ENCODE peak calls at places on chromosomes 4 and X, in ten cellular contexts. X, K, O, F, R, M, Q, N, Y and D are unnamed samples.

GRCh38 chrX:9644335-9644734 is 121.3 kb downstream of the GPR143 start:
- DNase-seq in X (peak; percentile 64), K (peak; percentile 38), O (peak; percentile 24), F (no peak), R (no peak), M (no peak), Q (no peak), N (no peak), Y (no peak), D (no peak)

GRCh38 chr4:70913947-70914445 is 11.8 kb downstream of the MOB1B start:
- DNase-seq in X (no peak), K (no peak), O (no peak), F (no peak), R (no peak), M (no peak), Q (no peak), N (no peak), Y (no peak), D (no peak)

GRCh38 chr4:99835942-99836341 is 19.3 kb downstream of the DAPP1 start:
- DNase-seq in X (no peak), K (no peak), O (no peak), F (no peak), R (no peak), M (no peak), Q (no peak), N (no peak), Y (no peak), D (no peak)

GRCh38 chr4:5780831-5781480 is 70.0 kb downstream of the EVC start:
- DNase-seq in X (no peak), K (no peak), O (no peak), F (no peak), R (no peak), M (peak; percentile 19), Q (no peak), N (no peak), Y (no peak), D (no peak)

GRCh38 chr4:110970642-110971041 is 347.8 kb upstream of the PITX2 start:
- DNase-seq in X (no peak), K (no peak), O (no peak), F (peak; percentile 21), R (no peak), M (peak; percentile 73), Q (no peak), N (peak; percentile 51), Y (peak; percentile 69), D (no peak)

GRCh38 chr4:77833158-77833724 is 14.1 kb upstream of the CNOT6L start:
- DNase-seq in X (no peak), K (no peak), O (no peak), F (no peak), R (no peak), M (no peak), Q (no peak), N (no peak), Y (no peak), D (no peak)

GRCh38 chr4:158446106-158446505 is 75.6 kb upstream of the RXFP1 start:
- DNase-seq in X (no peak), K (no peak), O (no peak), F (no peak), R (no peak), M (no peak), Q (no peak), N (peak; percentile 44), Y (no peak), D (no peak)

GRCh38 chrX:133402830-133403625 is 12.3 kb downstream of the GPC4 start:
- DNase-seq in X (no peak), K (no peak), O (no peak), F (no peak), R (no peak), M (no peak), Q (no peak), N (no peak), Y (no peak), D (no peak)

GRCh38 chrX:69387559-69388487 is 116.3 kb upstream of the NALF2 start:
- DNase-seq in X (no peak), K (peak; percentile 51), O (no peak), F (peak; percentile 26), R (peak; percentile 36), M (peak; percentile 88), Q (peak; percentile 50), N (peak; percentile 46), Y (peak; percentile 72), D (no peak)

GRCh38 chr4:39469429-39470077 is 10.7 kb downstream of the LIAS start:
- DNase-seq in X (no peak), K (no peak), O (no peak), F (peak; percentile 28), R (no peak), M (peak; percentile 70), Q (no peak), N (peak; percentile 90), Y (peak; percentile 72), D (no peak)

GRCh38 chr4:155653052-155653451 is 13.6 kb upstream of the GUCY1A1 start:
- DNase-seq in X (no peak), K (no peak), O (no peak), F (no peak), R (no peak), M (no peak), Q (no peak), N (no peak), Y (no peak), D (no peak)

GRCh38 chr4:140756292-140757219 is at the start of gene TBC1D9:
- DNase-seq in X (no peak), K (peak; percentile 68), O (no peak), F (peak; percentile 92), R (peak; percentile 69), M (peak; percentile 95), Q (peak; percentile 88), N (peak; percentile 77), Y (peak; percentile 82), D (peak; percentile 90)

GRCh38 chr4:139902328-139903217 is 237.0 kb downstream of the MGST2 start:
- DNase-seq in X (no peak), K (peak; percentile 42), O (no peak), F (no peak), R (no peak), M (no peak), Q (no peak), N (no peak), Y (no peak), D (no peak)

GRCh38 chrX:130756233-130756632 is 146.8 kb downstream of the ENOX2 start:
- DNase-seq in X (no peak), K (no peak), O (no peak), F (no peak), R (no peak), M (no peak), Q (no peak), N (no peak), Y (no peak), D (no peak)

GRCh38 chr4:179530953-179531352 is 2088.7 kb upstream of the AGA start:
- DNase-seq in X (no peak), K (no peak), O (no peak), F (no peak), R (no peak), M (no peak), Q (no peak), N (no peak), Y (no peak), D (no peak)
- H3K9me3 ChIP-seq in X (no peaks in the 10 kb centered on the region), K (no peaks in the 10 kb centered on the region), O (no peaks in the 10 kb centered on the region), F (no peaks in the 10 kb centered on the region), R (no peaks in the 10 kb centered on the region), M (no peaks in the 10 kb centered on the region), Q (no peaks in the 10 kb centered on the region), N (no peaks in the 10 kb centered on the region), Y (no peaks in the 10 kb centered on the region), D (no peaks in the 10 kb centered on the region)

GRCh38 chr4:38180456-38180855 is 220.3 kb downstream of the PTTG2 start:
- DNase-seq in X (no peak), K (no peak), O (no peak), F (no peak), R (no peak), M (no peak), Q (no peak), N (no peak), Y (no peak), D (no peak)

GRCh38 chr4:38177035-38177791 is 217.0 kb downstream of the PTTG2 start:
- DNase-seq in X (peak; percentile 67), K (no peak), O (peak; percentile 31), F (peak; percentile 50), R (no peak), M (no peak), Q (peak; percentile 31), N (no peak), Y (no peak), D (peak; percentile 68)

GRCh38 chr4:38177792-38178665 is 217.8 kb downstream of the PTTG2 start:
- DNase-seq in X (peak; percentile 63), K (peak; percentile 72), O (peak; percentile 8), F (peak; percentile 94), R (peak; percentile 77), M (no peak), Q (peak; percentile 90), N (no peak), Y (no peak), D (peak; percentile 76)

GRCh38 chr4:38179690-38180299 is 219.6 kb downstream of the PTTG2 start:
- DNase-seq in X (peak; percentile 81), K (peak; percentile 66), O (peak; percentile 42), F (peak; percentile 84), R (no peak), M (peak; percentile 69), Q (peak; percentile 63), N (peak; percentile 55), Y (peak; percentile 76), D (peak; percentile 85)

DNA sequence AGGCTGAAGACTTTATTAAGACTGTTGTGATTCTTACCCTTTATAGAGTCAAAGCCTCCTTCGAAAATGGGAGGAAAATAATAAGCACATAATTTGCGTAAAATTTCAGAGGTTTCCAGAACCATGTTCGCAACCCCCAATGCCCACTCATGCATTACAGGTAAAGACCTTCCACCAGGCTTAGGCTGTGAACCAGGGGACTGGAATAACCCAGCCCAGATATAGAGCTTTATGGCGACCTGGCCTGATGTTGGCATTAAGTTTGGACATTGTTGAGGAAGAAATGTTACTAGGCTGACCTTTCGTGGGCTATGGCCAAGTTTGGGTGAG is 218.4 kb downstream of the PTTG2 start:
- DNase-seq in X (no peak), K (no peak), O (no peak), F (no peak), R (no peak), M (no peak), Q (no peak), N (no peak), Y (no peak), D (no peak)
- H3K4me1 ChIP-seq in X (peaks cover 22% of the 10 kb centered on the region), K (peaks cover 5% of the 10 kb centered on the region), O (peaks cover 21% of the 10 kb centered on the region), F (peaks cover 24% of the 10 kb centered on the region), R (peaks cover 14% of the 10 kb centered on the region), M (no peaks in the 10 kb centered on the region), Q (peaks cover 18% of the 10 kb centered on the region), N (peaks cover 11% of the 10 kb centered on the region), Y (no peaks in the 10 kb centered on the region), D (no peaks in the 10 kb centered on the region)

GRCh38 chr4:135601351-135601750 is 1399.8 kb upstream of the PABPC4L start:
- DNase-seq in X (no peak), K (no peak), O (no peak), F (no peak), R (no peak), M (no peak), Q (no peak), N (no peak), Y (no peak), D (no peak)
- H3K9me3 ChIP-seq in X (peaks cover 5% of the 10 kb centered on the region), K (no peaks in the 10 kb centered on the region), O (no peaks in the 10 kb centered on the region), F (peaks cover 15% of the 10 kb centered on the region), R (peaks cover 17% of the 10 kb centered on the region), M (peaks cover 11% of the 10 kb centered on the region), Q (peaks cover 27% of the 10 kb centered on the region), N (no peaks in the 10 kb centered on the region), Y (no peaks in the 10 kb centered on the region), D (peaks cover 1% of the 10 kb centered on the region)

DNA sequence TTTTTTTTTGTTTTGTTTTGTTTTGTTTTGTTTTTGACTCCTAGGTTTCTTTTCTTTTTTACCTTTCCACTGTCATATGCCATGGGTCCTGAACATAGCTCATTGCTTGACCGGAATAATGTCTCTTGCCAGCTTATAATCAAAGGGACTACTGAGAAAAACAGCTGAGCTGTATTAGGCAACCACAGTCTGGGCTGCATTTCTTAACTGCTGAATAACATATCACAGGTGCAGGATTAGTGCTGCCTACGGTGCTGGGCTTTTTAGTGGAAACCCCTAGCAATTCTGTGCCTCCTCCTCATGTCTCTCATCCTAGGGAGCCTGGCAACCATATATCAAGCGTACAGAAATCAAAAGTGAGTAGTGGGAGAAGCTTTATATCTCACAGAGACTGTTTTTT is 333.5 kb downstream of the BMPR1B start:
- DNase-seq in X (no peak), K (no peak), O (no peak), F (no peak), R (no peak), M (no peak), Q (no peak), N (peak; percentile 60), Y (no peak), D (no peak)
- H3K4me1 ChIP-seq in X (no peaks in the 10 kb centered on the region), K (no peaks in the 10 kb centered on the region), O (no peaks in the 10 kb centered on the region), F (no peaks in the 10 kb centered on the region), R (peaks cover 12% of the 10 kb centered on the region), M (no peaks in the 10 kb centered on the region), Q (no peaks in the 10 kb centered on the region), N (peaks cover 86% of the 10 kb centered on the region), Y (no peaks in the 10 kb centered on the region), D (peaks cover 2% of the 10 kb centered on the region)